ENCODE peak calls at places on chromosomes 13 and 19, in seven cellular contexts. W is frontal cortex; M is cardiac muscle cell; T is stimulated activated CD4-positive, alpha-beta T cell treated with anti-CD3 and anti-CD28 coated beads, Interleukin-1b, Interleukin-23, amount 100 ng/mL, for 4 hours; I is HFFc6; D is NCI-H187 treated with DMSO at 0.1 percent for 48 hours; F is mesenchymal stem cell. S is an unnamed sample.

GRCh38 chr19:4970558-4971423 is 1.9 kb downstream of the KDM4B start:
- DNase-seq in W (no peak), M (peak), T (no peak), I (no peak), D (no peak), F (peak), S (no peak)

GRCh38 chr13:114318624-114319023 is 4.3 kb downstream of the CHAMP1 start:
- DNase-seq in W (no peak), M (no peak), T (no peak), I (no peak), D (no peak), F (peak), S (no peak)

GRCh38 chr13:99610702-99611289 is 109.5 kb downstream of the TM9SF2 start:
- DNase-seq in W (no peak), M (no peak), T (no peak), I (no peak), D (no peak), F (peak), S (no peak)

GRCh38 chr13:85597790-85598500 is 201.3 kb downstream of the SLITRK6 start:
- DNase-seq in W (no peak), M (no peak), T (no peak), I (no peak), D (no peak), F (no peak), S (no peak)

GRCh38 chr19:2695288-2695866 is 7.1 kb downstream of the GNG7 start:
- DNase-seq in W (peak), M (peak), T (no peak), I (no peak), D (no peak), F (no peak), S (no peak)

GRCh38 chr19:17602872-17603552 is 47.6 kb downstream of the COLGALT1 start:
- DNase-seq in W (no peak), M (no peak), T (no peak), I (no peak), D (no peak), F (no peak), S (no peak)

GRCh38 chr19:18208098-18208951 is 4.5 kb upstream of the RAB3A start:
- DNase-seq in W (no peak), M (no peak), T (peak), I (peak), D (no peak), F (peak), S (peak)

GRCh38 chr13:44768775-44769578 is 192.8 kb upstream of the TSC22D1 start:
- DNase-seq in W (no peak), M (no peak), T (no peak), I (no peak), D (no peak), F (no peak), S (peak)

GRCh38 chr19:38898788-38899446 is 501 bp downstream of the SIRT2 start:
- DNase-seq in W (no peak), M (peak), T (no peak), I (peak), D (no peak), F (peak), S (no peak)

GRCh38 chr13:32259116-32259515 is 56.0 kb downstream of the ZAR1L start:
- DNase-seq in W (no peak), M (no peak), T (no peak), I (no peak), D (no peak), F (no peak), S (no peak)

GRCh38 chr13:24746618-24747247 is 17.2 kb upstream of the RNF17 start:
- DNase-seq in W (no peak), M (peak), T (no peak), I (no peak), D (no peak), F (peak), S (no peak)

GRCh38 chr13:38045278-38046048 is 175.9 kb upstream of the TRPC4 start:
- DNase-seq in W (no peak), M (peak), T (no peak), I (peak), D (no peak), F (peak), S (peak)

GRCh38 chr19:8600816-8601215 is 9.7 kb downstream of the ADAMTS10 start:
- DNase-seq in W (no peak), M (no peak), T (no peak), I (no peak), D (no peak), F (no peak), S (no peak)

GRCh38 chr19:4851551-4852290 is 15.7 kb downstream of the PLIN3 start:
- DNase-seq in W (no peak), M (peak), T (peak), I (peak), D (peak), F (peak), S (peak)

GRCh38 chr19:46181386-46181774 is 33.3 kb downstream of the IGFL2 start:
- DNase-seq in W (no peak), M (no peak), T (no peak), I (peak), D (no peak), F (peak), S (no peak)

GRCh38 chr13:65966991-65967451 is 1263.1 kb downstream of the PCDH9 start:
- DNase-seq in W (no peak), M (peak), T (no peak), I (peak), D (no peak), F (peak), S (peak)

GRCh38 chr13:94679614-94680013 is 32.7 kb downstream of the SOX21 start:
- DNase-seq in W (no peak), M (no peak), T (no peak), I (no peak), D (no peak), F (no peak), S (no peak)

GRCh38 chr19:56096665-56097064 is 24.4 kb downstream of the ZNF787 start:
- DNase-seq in W (no peak), M (no peak), T (no peak), I (no peak), D (no peak), F (no peak), S (no peak)

GRCh38 chr13:27353166-27353583 is 71.2 kb upstream of the GTF3A start:
- DNase-seq in W (no peak), M (no peak), T (no peak), I (no peak), D (no peak), F (peak), S (no peak)

GRCh38 chr19:32201211-32201610 is 144.2 kb upstream of the ZNF507 start:
- DNase-seq in W (no peak), M (no peak), T (no peak), I (no peak), D (no peak), F (no peak), S (no peak)

GRCh38 chr13:54614729-54615128 is 1586.1 kb downstream of the OLFM4 start:
- DNase-seq in W (no peak), M (no peak), T (no peak), I (no peak), D (no peak), F (no peak), S (no peak)

GRCh38 chr19:532578-533484 is 1.3 kb downstream of the CDC34 start:
- DNase-seq in W (peak), M (peak), T (no peak), I (peak), D (no peak), F (peak), S (peak)

GRCh38 chr13:74133657-74134201 is 475 bp downstream of the KLF12 start:
- DNase-seq in W (no peak), M (peak), T (peak), I (peak), D (peak), F (peak), S (peak)

GRCh38 chr19:4506449-4507149 is 11.7 kb downstream of the PLIN4 start:
- DNase-seq in W (no peak), M (no peak), T (no peak), I (peak), D (no peak), F (peak), S (no peak)

GRCh38 chr13:45047394-45048328 is 58.3 kb downstream of the GPALPP1 start:
- DNase-seq in W (peak), M (peak), T (peak), I (peak), D (peak), F (peak), S (peak)

GRCh38 chr13:104357672-104358314 is 1291.6 kb upstream of the SLC10A2 start:
- DNase-seq in W (no peak), M (no peak), T (no peak), I (no peak), D (no peak), F (no peak), S (no peak)

S was measured in Caco-2.